ENCODE peak calls at places on chromosomes 16 and 17, in eight cellular contexts. One of them, this sample, is unnamed. For H3K4me1, the result is how much of the 10 kb centered on the place peaks cover.

GRCh38 chr16:31142109-31143035 is 6.8 kb upstream of the PRSS8 start:
- DNase-seq in aorta: peak
- DNase-seq in lower lobe of right lung: peak
- DNase-seq in thyroid gland: peak
- DNase-seq in fibroblast of lung: peak
- DNase-seq in PC-3: peak
- DNase-seq in esophagus squamous epithelium: peak
- DNase-seq in NT2/D1: peak
- DNase-seq in this sample: peak

GRCh38 chr16:228151-228855 is 946 bp downstream of the LUC7L start:
- DNase-seq in lower lobe of right lung: no peak
- DNase-seq in NT2/D1: no peak
- DNase-seq in esophagus squamous epithelium: no peak
- DNase-seq in aorta: no peak
- DNase-seq in thyroid gland: no peak
- DNase-seq in fibroblast of lung: peak
- DNase-seq in PC-3: peak
- DNase-seq in this sample: no peak

GRCh38 chr17:45315583-45316270 is 1.1 kb downstream of the MAP3K14 start:
- DNase-seq in esophagus squamous epithelium: no peak
- DNase-seq in thyroid gland: no peak
- DNase-seq in PC-3: peak
- DNase-seq in NT2/D1: no peak
- DNase-seq in lower lobe of right lung: no peak
- DNase-seq in fibroblast of lung: no peak
- DNase-seq in aorta: no peak
- DNase-seq in this sample: no peak

GRCh38 chr17:48125829-48126612 is 18.5 kb downstream of the SNX11 start:
- DNase-seq in PC-3: no peak
- DNase-seq in lower lobe of right lung: no peak
- DNase-seq in thyroid gland: no peak
- DNase-seq in NT2/D1: no peak
- DNase-seq in aorta: no peak
- DNase-seq in fibroblast of lung: no peak
- DNase-seq in esophagus squamous epithelium: no peak
- DNase-seq in this sample: no peak

GRCh38 chr16:12573730-12574383 is 229.8 kb downstream of the CPPED1 start:
- DNase-seq in thyroid gland: peak
- DNase-seq in lower lobe of right lung: peak
- DNase-seq in aorta: peak
- DNase-seq in esophagus squamous epithelium: no peak
- DNase-seq in PC-3: peak
- DNase-seq in NT2/D1: peak
- DNase-seq in fibroblast of lung: peak
- DNase-seq in this sample: no peak

GRCh38 chr16:66984902-66985311 is 3.5 kb upstream of the CES4A start:
- DNase-seq in esophagus squamous epithelium: no peak
- DNase-seq in lower lobe of right lung: no peak
- DNase-seq in PC-3: no peak
- DNase-seq in fibroblast of lung: no peak
- DNase-seq in thyroid gland: no peak
- DNase-seq in NT2/D1: no peak
- DNase-seq in aorta: no peak
- DNase-seq in this sample: no peak

GRCh38 chr17:4097165-4097960 is 45.5 kb downstream of the ZZEF1 start:
- DNase-seq in fibroblast of lung: no peak
- DNase-seq in PC-3: no peak
- DNase-seq in lower lobe of right lung: no peak
- DNase-seq in esophagus squamous epithelium: no peak
- DNase-seq in thyroid gland: no peak
- DNase-seq in NT2/D1: no peak
- DNase-seq in aorta: no peak
- DNase-seq in this sample: no peak

GRCh38 chr16:51674615-51675014 is 523.5 kb upstream of the SALL1 start:
- DNase-seq in lower lobe of right lung: no peak
- DNase-seq in thyroid gland: no peak
- DNase-seq in esophagus squamous epithelium: no peak
- DNase-seq in NT2/D1: no peak
- DNase-seq in PC-3: no peak
- DNase-seq in fibroblast of lung: no peak
- DNase-seq in aorta: no peak
- DNase-seq in this sample: no peak

GRCh38 chr17:78378225-78379133 is at the start of gene PGS1:
- DNase-seq in thyroid gland: peak
- DNase-seq in lower lobe of right lung: peak
- DNase-seq in aorta: peak
- DNase-seq in PC-3: peak
- DNase-seq in esophagus squamous epithelium: no peak
- DNase-seq in fibroblast of lung: peak
- DNase-seq in NT2/D1: no peak
- DNase-seq in this sample: peak

GRCh38 chr16:53898993-53899392 is 195.0 kb downstream of the FTO start:
- DNase-seq in aorta: no peak
- DNase-seq in lower lobe of right lung: no peak
- DNase-seq in NT2/D1: no peak
- DNase-seq in PC-3: no peak
- DNase-seq in fibroblast of lung: no peak
- DNase-seq in esophagus squamous epithelium: no peak
- DNase-seq in thyroid gland: no peak
- DNase-seq in this sample: no peak

GRCh38 chr17:50684612-50685333 is 22.9 kb downstream of the ANKRD40 start:
- DNase-seq in NT2/D1: no peak
- DNase-seq in fibroblast of lung: no peak
- DNase-seq in esophagus squamous epithelium: no peak
- DNase-seq in aorta: no peak
- DNase-seq in PC-3: peak
- DNase-seq in thyroid gland: no peak
- DNase-seq in lower lobe of right lung: no peak
- DNase-seq in this sample: no peak

GRCh38 chr17:50687200-50688066 is 20.3 kb downstream of the ANKRD40 start:
- DNase-seq in aorta: no peak
- DNase-seq in NT2/D1: no peak
- DNase-seq in fibroblast of lung: peak
- DNase-seq in esophagus squamous epithelium: no peak
- DNase-seq in lower lobe of right lung: no peak
- DNase-seq in PC-3: no peak
- DNase-seq in thyroid gland: no peak
- DNase-seq in this sample: no peak

GRCh38 chr17:50686494-50687199 is 21.1 kb downstream of the ANKRD40 start:
- DNase-seq in aorta: peak
- DNase-seq in fibroblast of lung: peak
- DNase-seq in lower lobe of right lung: no peak
- DNase-seq in esophagus squamous epithelium: no peak
- DNase-seq in PC-3: peak
- DNase-seq in thyroid gland: peak
- DNase-seq in NT2/D1: no peak
- DNase-seq in this sample: peak

GRCh38 chr17:50685334-50685665 is 22.4 kb downstream of the ANKRD40 start:
- DNase-seq in fibroblast of lung: no peak
- DNase-seq in aorta: no peak
- DNase-seq in esophagus squamous epithelium: no peak
- DNase-seq in NT2/D1: no peak
- DNase-seq in thyroid gland: no peak
- DNase-seq in lower lobe of right lung: no peak
- DNase-seq in PC-3: no peak
- DNase-seq in this sample: no peak

DNA sequence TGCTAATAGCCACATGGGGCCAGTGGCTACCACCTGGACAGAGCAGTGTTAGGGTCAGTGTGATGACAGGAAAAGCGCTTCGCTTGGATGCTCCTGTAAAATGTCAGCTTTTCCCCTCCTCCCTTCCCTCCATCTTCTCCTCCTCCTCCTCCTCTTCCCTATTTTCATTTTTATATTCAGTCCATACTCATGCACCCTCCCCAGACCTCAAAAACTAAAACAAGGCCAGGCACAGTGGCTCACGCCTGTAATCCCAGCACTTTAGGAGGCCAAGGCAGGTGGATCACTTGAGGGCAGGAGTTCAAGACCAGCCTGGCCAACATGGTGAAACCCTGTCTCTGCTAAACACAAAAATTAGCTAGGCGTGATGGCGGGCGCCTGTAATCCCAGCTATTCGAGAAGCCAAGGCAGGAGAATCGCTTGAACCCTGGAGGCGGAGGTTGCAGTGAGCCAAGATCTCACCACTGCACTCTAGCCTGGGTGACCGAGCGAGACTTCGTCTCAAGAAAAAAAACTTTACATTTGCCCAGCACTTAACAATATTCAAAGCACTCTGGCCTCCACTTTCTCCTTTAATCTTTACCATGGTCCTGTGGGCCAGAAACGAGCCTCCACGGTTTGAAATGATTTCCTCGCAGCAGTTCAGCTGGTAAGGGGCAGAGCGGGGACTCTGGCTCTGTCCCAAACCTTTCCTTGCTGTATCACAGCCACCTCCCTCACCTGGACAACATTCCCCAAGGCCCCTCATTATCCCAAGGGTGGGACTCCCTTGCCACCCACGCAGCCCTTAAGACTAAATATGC is 21.8 kb downstream of the ANKRD40 start:
- DNase-seq in aorta: no peak
- DNase-seq in NT2/D1: no peak
- DNase-seq in PC-3: no peak
- DNase-seq in lower lobe of right lung: no peak
- DNase-seq in esophagus squamous epithelium: no peak
- DNase-seq in thyroid gland: peak
- DNase-seq in fibroblast of lung: no peak
- DNase-seq in this sample: no peak
- H3K4me1 ChIP-seq in aorta: under half
- H3K4me1 ChIP-seq in NT2/D1: under half
- H3K4me1 ChIP-seq in PC-3: half or more
- H3K4me1 ChIP-seq in lower lobe of right lung: under half
- H3K4me1 ChIP-seq in esophagus squamous epithelium: half or more
- H3K4me1 ChIP-seq in thyroid gland: half or more
- H3K4me1 ChIP-seq in fibroblast of lung: under half
- H3K4me1 ChIP-seq in this sample: under half

DNA sequence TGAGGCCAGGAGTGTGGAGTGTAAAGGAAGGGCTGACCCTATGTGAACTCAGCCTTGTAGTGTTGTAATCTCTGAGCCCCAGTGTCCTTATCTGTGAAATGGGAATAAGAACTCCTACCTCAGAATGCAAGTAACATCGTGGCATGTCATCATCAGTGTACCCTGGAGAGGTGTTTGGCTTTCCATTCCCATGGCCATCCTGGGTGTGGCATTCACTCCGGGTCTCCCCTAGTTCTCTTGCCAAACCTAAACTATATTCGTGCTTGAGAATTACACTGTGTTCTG is 1.9 kb downstream of the NXPH3 start:
- DNase-seq in thyroid gland: no peak
- DNase-seq in lower lobe of right lung: no peak
- DNase-seq in esophagus squamous epithelium: no peak
- DNase-seq in fibroblast of lung: no peak
- DNase-seq in PC-3: no peak
- DNase-seq in NT2/D1: no peak
- DNase-seq in aorta: no peak
- DNase-seq in this sample: no peak
- H3K4me3 ChIP-seq in thyroid gland: no peak
- H3K4me3 ChIP-seq in lower lobe of right lung: peak
- H3K4me3 ChIP-seq in esophagus squamous epithelium: no peak
- H3K4me3 ChIP-seq in fibroblast of lung: no peak
- H3K4me3 ChIP-seq in PC-3: no peak
- H3K4me3 ChIP-seq in NT2/D1: no peak
- H3K4me3 ChIP-seq in aorta: peak
- H3K4me3 ChIP-seq in this sample: peak

GRCh38 chr17:39196820-39197331 is 593 bp downstream of the CACNB1 start:
- DNase-seq in esophagus squamous epithelium: no peak
- DNase-seq in PC-3: peak
- DNase-seq in fibroblast of lung: no peak
- DNase-seq in lower lobe of right lung: peak
- DNase-seq in NT2/D1: no peak
- DNase-seq in aorta: peak
- DNase-seq in thyroid gland: peak
- DNase-seq in this sample: peak

GRCh38 chr17:39196191-39196819 is 1.2 kb downstream of the CACNB1 start:
- DNase-seq in lower lobe of right lung: no peak
- DNase-seq in esophagus squamous epithelium: no peak
- DNase-seq in aorta: no peak
- DNase-seq in PC-3: no peak
- DNase-seq in NT2/D1: no peak
- DNase-seq in fibroblast of lung: no peak
- DNase-seq in thyroid gland: no peak
- DNase-seq in this sample: peak

GRCh38 chr17:39195568-39196160 is 1.8 kb downstream of the CACNB1 start:
- DNase-seq in aorta: no peak
- DNase-seq in esophagus squamous epithelium: no peak
- DNase-seq in NT2/D1: no peak
- DNase-seq in lower lobe of right lung: peak
- DNase-seq in fibroblast of lung: peak
- DNase-seq in PC-3: peak
- DNase-seq in thyroid gland: peak
- DNase-seq in this sample: no peak

GRCh38 chr17:39198186-39198566 is 707 bp upstream of the CACNB1 start:
- DNase-seq in NT2/D1: no peak
- DNase-seq in PC-3: no peak
- DNase-seq in esophagus squamous epithelium: no peak
- DNase-seq in fibroblast of lung: no peak
- DNase-seq in thyroid gland: no peak
- DNase-seq in lower lobe of right lung: no peak
- DNase-seq in aorta: no peak
- DNase-seq in this sample: no peak

DNA sequence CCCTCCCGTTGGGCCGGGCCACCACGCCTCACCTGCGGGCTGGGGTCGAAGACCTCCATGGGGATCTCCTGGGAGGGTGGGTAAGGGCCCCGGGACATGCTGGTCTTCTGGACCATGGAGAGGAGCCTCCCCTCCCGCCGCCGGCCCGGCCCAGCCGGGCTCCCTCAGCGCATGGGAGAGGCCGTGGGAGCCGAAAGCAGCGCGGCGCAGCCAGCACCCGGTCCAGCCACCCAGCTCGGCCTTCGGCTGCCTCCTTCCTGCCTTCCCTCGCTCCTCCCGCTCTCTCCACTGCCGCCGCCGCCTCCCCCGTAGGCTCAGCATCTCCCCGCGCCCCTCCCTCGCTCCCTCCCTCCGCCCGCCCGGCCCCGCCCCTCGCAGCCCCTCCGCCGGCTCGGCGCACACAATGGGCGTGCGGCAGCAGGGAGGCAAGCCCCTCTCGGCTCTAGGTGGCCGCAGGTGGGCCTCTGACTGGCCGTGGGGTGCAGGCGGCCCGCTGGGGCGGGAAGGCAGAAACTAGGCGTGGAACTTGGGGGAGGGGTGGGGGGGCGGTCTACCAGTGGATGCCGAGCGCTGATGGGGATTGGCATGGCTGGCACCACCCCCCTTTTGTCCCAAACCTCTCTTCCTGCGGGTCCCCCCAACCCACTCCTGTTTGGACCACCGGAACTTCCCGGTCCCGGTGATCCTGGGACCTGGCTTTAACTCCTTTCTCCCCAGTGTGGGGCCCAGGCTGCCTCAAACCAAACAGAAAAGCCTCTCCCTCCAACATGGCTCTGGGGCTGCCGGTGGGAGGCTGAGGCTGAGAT is at the start of gene CACNB1:
- DNase-seq in thyroid gland: peak
- DNase-seq in NT2/D1: peak
- DNase-seq in lower lobe of right lung: peak
- DNase-seq in aorta: peak
- DNase-seq in PC-3: peak
- DNase-seq in esophagus squamous epithelium: no peak
- DNase-seq in fibroblast of lung: peak
- DNase-seq in this sample: peak
- H3K4me1 ChIP-seq in thyroid gland: half or more
- H3K4me1 ChIP-seq in NT2/D1: under half
- H3K4me1 ChIP-seq in lower lobe of right lung: half or more
- H3K4me1 ChIP-seq in aorta: under half
- H3K4me1 ChIP-seq in PC-3: under half
- H3K4me1 ChIP-seq in esophagus squamous epithelium: half or more
- H3K4me1 ChIP-seq in fibroblast of lung: under half
- H3K4me1 ChIP-seq in this sample: half or more

GRCh38 chr17:1203967-1204291 is 24.1 kb upstream of the ABR start:
- DNase-seq in PC-3: no peak
- DNase-seq in thyroid gland: no peak
- DNase-seq in aorta: no peak
- DNase-seq in esophagus squamous epithelium: no peak
- DNase-seq in lower lobe of right lung: no peak
- DNase-seq in fibroblast of lung: no peak
- DNase-seq in NT2/D1: no peak
- DNase-seq in this sample: no peak
- H3K4me3 ChIP-seq in PC-3: peak
- H3K4me3 ChIP-seq in thyroid gland: no peak
- H3K4me3 ChIP-seq in aorta: peak
- H3K4me3 ChIP-seq in esophagus squamous epithelium: peak
- H3K4me3 ChIP-seq in lower lobe of right lung: peak
- H3K4me3 ChIP-seq in fibroblast of lung: peak
- H3K4me3 ChIP-seq in NT2/D1: peak
- H3K4me3 ChIP-seq in this sample: peak